ENCODE peak calls at places on chromosomes 7 and 10, in nine cellular contexts. U, I, W, D, M, H, B, T and P are unnamed samples.

GRCh38 chr7:55996856-55997500 is 32.6 kb downstream of the NIPSNAP2 start:
- DNase-seq in U (no peak), I (no peak), W (no peak), D (no peak), M (no peak), H (no peak), B (no peak), T (no peak), P (no peak)

GRCh38 chr10:101227765-101228681 is 1.2 kb downstream of the LBX1 start:
- DNase-seq in U (no peak), I (no peak), W (no peak), D (no peak), M (no peak), H (peak), B (no peak), T (no peak), P (no peak)

GRCh38 chr10:77533156-77533886 is 104.3 kb downstream of the KCNMA1 start:
- DNase-seq in U (no peak), I (no peak), W (no peak), D (peak), M (no peak), H (no peak), B (peak), T (no peak), P (no peak)

GRCh38 chr10:116715396-116715795 is 27.0 kb downstream of the HSPA12A start:
- DNase-seq in U (no peak), I (no peak), W (no peak), D (no peak), M (no peak), H (no peak), B (no peak), T (no peak), P (no peak)

GRCh38 chr10:30784896-30785605 is 155.5 kb upstream of the LYZL2 start:
- DNase-seq in U (peak), I (no peak), W (no peak), D (peak), M (peak), H (peak), B (peak), T (no peak), P (no peak)

GRCh38 chr10:30396282-30396681 is 37.7 kb upstream of the MAP3K8 start:
- DNase-seq in U (no peak), I (no peak), W (no peak), D (no peak), M (no peak), H (no peak), B (no peak), T (no peak), P (no peak)

GRCh38 chr10:82653244-82653933 is 778.4 kb downstream of the NRG3 start:
- DNase-seq in U (no peak), I (no peak), W (no peak), D (no peak), M (no peak), H (no peak), B (no peak), T (no peak), P (no peak)

GRCh38 chr7:19113001-19113349 is 4.5 kb downstream of the TWIST1 start:
- DNase-seq in U (no peak), I (no peak), W (no peak), D (no peak), M (no peak), H (no peak), B (no peak), T (no peak), P (no peak)

GRCh38 chr10:72387187-72387586 is 32.5 kb upstream of the DNAJB12 start:
- DNase-seq in U (no peak), I (no peak), W (no peak), D (no peak), M (no peak), H (no peak), B (no peak), T (no peak), P (no peak)

GRCh38 chr7:131544449-131545425 is 11.7 kb downstream of the PODXL start:
- DNase-seq in U (no peak), I (no peak), W (no peak), D (peak), M (no peak), H (no peak), B (peak), T (no peak), P (no peak)

GRCh38 chr7:39700165-39700564 is 76.8 kb downstream of the RALA start:
- DNase-seq in U (no peak), I (no peak), W (no peak), D (no peak), M (no peak), H (no peak), B (no peak), T (no peak), P (no peak)

GRCh38 chr10:58577394-58577793 is 64.7 kb downstream of the BICC1 start:
- DNase-seq in U (no peak), I (no peak), W (no peak), D (no peak), M (peak), H (no peak), B (peak), T (no peak), P (no peak)

GRCh38 chr7:106781007-106781406 is 84.1 kb upstream of the PIK3CG start:
- DNase-seq in U (no peak), I (no peak), W (no peak), D (no peak), M (no peak), H (no peak), B (peak), T (no peak), P (no peak)

GRCh38 chr7:32298403-32299132 is 191.6 kb downstream of the LSM5 start:
- DNase-seq in U (no peak), I (no peak), W (no peak), D (no peak), M (no peak), H (no peak), B (peak), T (no peak), P (no peak)

GRCh38 chr7:130493275-130493868 is 1.5 kb downstream of the MEST start:
- DNase-seq in U (no peak), I (no peak), W (no peak), D (no peak), M (peak), H (no peak), B (peak), T (no peak), P (no peak)

GRCh38 chr10:79178614-79179403 is 110.0 kb downstream of the ZMIZ1 start:
- DNase-seq in U (no peak), I (no peak), W (peak), D (peak), M (peak), H (no peak), B (peak), T (no peak), P (no peak)

GRCh38 chr7:7795736-7796135 is 77.3 kb upstream of the RPA3 start:
- DNase-seq in U (peak), I (peak), W (peak), D (no peak), M (peak), H (no peak), B (peak), T (no peak), P (no peak)

GRCh38 chr7:42914009-42914725 is 2.3 kb upstream of the C7orf25 start:
- DNase-seq in U (no peak), I (no peak), W (no peak), D (no peak), M (peak), H (no peak), B (peak), T (no peak), P (no peak)

GRCh38 chr10:5873515-5873995 is 16.1 kb downstream of the ANKRD16 start:
- DNase-seq in U (peak), I (no peak), W (peak), D (peak), M (peak), H (peak), B (peak), T (peak), P (peak)

GRCh38 chr7:159031135-159031701 is 113.4 kb downstream of the VIPR2 start:
- DNase-seq in U (no peak), I (no peak), W (no peak), D (no peak), M (no peak), H (peak), B (no peak), T (no peak), P (no peak)

GRCh38 chr7:55288070-55288824 is 76.9 kb upstream of the LANCL2 start:
- DNase-seq in U (no peak), I (no peak), W (no peak), D (no peak), M (peak), H (no peak), B (no peak), T (no peak), P (no peak)

GRCh38 chr10:4473977-4474376 is 352.0 kb upstream of the AKR1E2 start:
- DNase-seq in U (no peak), I (no peak), W (no peak), D (no peak), M (no peak), H (no peak), B (peak), T (no peak), P (no peak)

GRCh38 chr7:82605247-82605864 is 161.8 kb upstream of the CACNA2D1 start:
- DNase-seq in U (peak), I (no peak), W (no peak), D (peak), M (peak), H (no peak), B (peak), T (no peak), P (no peak)

GRCh38 chr10:87829986-87830732 is 12.1 kb upstream of the ATAD1 start:
- DNase-seq in U (no peak), I (no peak), W (no peak), D (no peak), M (no peak), H (no peak), B (no peak), T (no peak), P (no peak)

GRCh38 chr10:114623661-114624294 is 34.3 kb downstream of the ABLIM1 start:
- DNase-seq in U (peak), I (peak), W (no peak), D (peak), M (peak), H (no peak), B (peak), T (no peak), P (peak)

GRCh38 chr10:132162021-132162531 is 24.7 kb upstream of the DPYSL4 start:
- DNase-seq in U (no peak), I (no peak), W (no peak), D (no peak), M (no peak), H (peak), B (no peak), T (no peak), P (no peak)

GRCh38 chr10:80051993-80052392 is 26.5 kb upstream of the TMEM254 start:
- DNase-seq in U (no peak), I (no peak), W (no peak), D (no peak), M (no peak), H (no peak), B (no peak), T (no peak), P (no peak)

GRCh38 chr10:46787321-46787615 is 124.0 kb upstream of the PTPN20 start:
- DNase-seq in U (peak), I (no peak), W (no peak), D (peak), M (peak), H (peak), B (peak), T (no peak), P (peak)

GRCh38 chr7:130294314-130294713 is 1.4 kb downstream of the CPA4 start:
- DNase-seq in U (peak), I (no peak), W (no peak), D (no peak), M (peak), H (no peak), B (peak), T (no peak), P (no peak)

GRCh38 chr7:33459340-33459751 is 330.0 kb downstream of the BBS9 start:
- DNase-seq in U (peak), I (peak), W (no peak), D (peak), M (peak), H (no peak), B (peak), T (no peak), P (no peak)

GRCh38 chr7:39703143-39703542 is 79.8 kb downstream of the RALA start:
- DNase-seq in U (no peak), I (no peak), W (no peak), D (peak), M (no peak), H (no peak), B (no peak), T (no peak), P (no peak)